ENCODE peak calls at places on chromosomes 3 and 15, in ten cellular contexts. F is AG10803; D is CD8-positive, alpha-beta T cell; P is Panc1; J is MM.1S; L is A549; I is OCI-LY7; K is astrocyte of the spinal cord; W is NB4; A is foreskin fibroblast. O is an unnamed sample.

GRCh38 chr15:77014137-77015081 is 19.5 kb downstream of the PSTPIP1 start:
- DNase-seq in I (no peak), D (no peak), J (no peak), W (peak; percentile 92), K (no peak), P (no peak), A (no peak), F (no peak), L (no peak), O (no peak)

GRCh38 chr15:101187820-101188516 is 63.9 kb downstream of the CHSY1 start:
- DNase-seq in K (peak; percentile 93), P (no peak), W (no peak), F (peak; percentile 88), I (no peak), A (peak; percentile 58), J (no peak), D (no peak), L (no peak), O (peak; percentile 81)

GRCh38 chr3:38177175-38177574 is 11.8 kb downstream of the OXSR1 start:
- DNase-seq in D (no peak), L (no peak), I (no peak), P (no peak), F (no peak), A (no peak), J (no peak), K (no peak), W (no peak), O (no peak)

GRCh38 chr3:59535791-59536221 is 486.0 kb upstream of the CFAP20DC start:
- DNase-seq in I (no peak), A (peak; percentile 54), D (no peak), J (no peak), K (peak; percentile 36), L (no peak), W (no peak), P (no peak), F (peak; percentile 54), O (peak; percentile 21)

GRCh38 chr3:146590521-146590920 is 14.6 kb downstream of the PLSCR5 start:
- DNase-seq in I (no peak), W (no peak), D (no peak), P (no peak), J (no peak), L (no peak), K (peak; percentile 15), F (peak; percentile 14), A (peak; percentile 64), O (peak; percentile 32)

GRCh38 chr3:39279745-39280517 is at the start of gene CX3CR1:
- DNase-seq in J (no peak), I (no peak), F (no peak), D (no peak), L (no peak), A (no peak), W (peak; percentile 48), P (no peak), K (no peak), O (no peak)

GRCh38 chr3:50336452-50337174 is 4.0 kb downstream of the RASSF1 start:
- DNase-seq in L (no peak), D (no peak), I (no peak), P (no peak), A (peak; percentile 49), K (no peak), J (no peak), F (peak; percentile 25), W (no peak), O (peak; percentile 39)

GRCh38 chr15:27989428-27989827 is 109.7 kb downstream of the OCA2 start:
- DNase-seq in L (no peak), I (no peak), F (no peak), P (no peak), J (no peak), W (no peak), K (no peak), A (no peak), D (no peak), O (no peak)

GRCh38 chr3:188510366-188510765 is 356.4 kb downstream of the LPP start:
- DNase-seq in K (peak; percentile 87), L (no peak), P (no peak), A (peak; percentile 47), W (no peak), F (peak; percentile 64), I (no peak), D (no peak), J (no peak), O (peak; percentile 70)

GRCh38 chr3:186849392-186849975 is 7.0 kb downstream of the ADIPOQ start:
- DNase-seq in I (peak; percentile 85), A (peak; percentile 43), D (no peak), K (peak; percentile 56), J (peak; percentile 89), F (no peak), P (peak; percentile 36), L (peak; percentile 42), W (peak; percentile 58), O (peak; percentile 59)

GRCh38 chr15:36458406-36458805 is 121.0 kb upstream of the CDIN1 start:
- DNase-seq in K (peak; percentile 68), F (no peak), I (no peak), A (peak; percentile 26), W (no peak), D (no peak), L (no peak), P (no peak), J (no peak), O (peak; percentile 23)

GRCh38 chr3:101340591-101340990 is 20.2 kb upstream of the IMPG2 start:
- DNase-seq in P (no peak), W (no peak), J (no peak), K (no peak), F (peak; percentile 3), L (no peak), A (peak; percentile 52), D (no peak), I (no peak), O (peak; percentile 4)

GRCh38 chr3:158220575-158220974 is 110.7 kb downstream of the RSRC1 start:
- DNase-seq in A (no peak), L (no peak), F (no peak), I (no peak), W (no peak), K (no peak), J (no peak), P (no peak), D (no peak), O (no peak)

GRCh38 chr3:331881-332280 is 135.3 kb downstream of the CHL1 start:
- DNase-seq in D (no peak), J (no peak), A (no peak), I (no peak), P (no peak), W (no peak), L (no peak), K (no peak), F (no peak), O (no peak)

GRCh38 chr3:57570051-57570450 is 14.0 kb downstream of the PDE12 start:
- DNase-seq in J (no peak), I (no peak), K (no peak), W (no peak), F (no peak), P (no peak), D (no peak), L (no peak), A (no peak), O (no peak)

GRCh38 chr3:57758686-57759085 is 2.6 kb downstream of the SLMAP start:
- DNase-seq in D (no peak), A (peak; percentile 20), W (no peak), K (peak; percentile 37), P (no peak), I (no peak), J (no peak), F (peak; percentile 30), L (no peak), O (peak; percentile 22)

GRCh38 chr3:169026543-169027181 is 636.9 kb downstream of the MECOM start:
- DNase-seq in P (peak; percentile 54), L (no peak), J (no peak), I (no peak), W (no peak), A (peak; percentile 95), D (no peak), K (peak; percentile 91), F (peak; percentile 86), O (peak; percentile 96)

GRCh38 chr3:188243124-188243795 is 89.3 kb downstream of the LPP start:
- DNase-seq in K (peak; percentile 50), I (peak; percentile 51), D (no peak), W (no peak), L (no peak), F (no peak), A (no peak), J (no peak), P (no peak), O (no peak)

GRCh38 chr3:71515640-71516383 is 67.7 kb downstream of the FOXP1 start:
- DNase-seq in P (no peak), D (no peak), I (no peak), W (no peak), J (no peak), A (no peak), L (no peak), F (no peak), K (peak; percentile 44), O (no peak)
- H3K4me3 ChIP-seq in P (no peak overlapping the region), D (no peak overlapping the region), I (no peak overlapping the region), W (no peak overlapping the region), J (no peak overlapping the region), A (no peak overlapping the region), L (no peak overlapping the region), F (no peak overlapping the region), K (no peak overlapping the region), O (no peak overlapping the region)

DNA sequence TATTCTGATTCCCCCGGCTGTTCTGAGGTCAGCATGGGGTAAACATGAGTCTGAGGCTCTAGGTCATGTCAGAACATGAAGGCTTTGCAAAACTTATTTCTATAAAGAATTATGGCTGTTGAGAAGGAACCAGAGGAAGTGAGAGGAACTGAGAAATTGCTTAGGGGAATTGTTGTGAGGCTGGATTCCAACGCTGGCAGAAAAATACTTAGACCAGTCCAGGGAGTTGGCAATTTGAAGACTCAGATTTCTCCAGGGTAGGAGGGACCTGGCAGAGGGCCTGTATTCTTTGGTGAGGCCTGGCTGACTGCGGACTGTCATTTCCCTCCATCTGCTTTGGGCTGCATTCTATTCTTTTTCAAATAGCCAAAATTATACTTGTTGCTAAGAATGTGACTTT is 155.5 kb downstream of the PLD1 start:
- DNase-seq in J (no peak), F (peak; percentile 85), K (peak; percentile 67), I (no peak), A (peak; percentile 67), D (no peak), W (no peak), P (no peak), L (no peak), O (peak; percentile 59)
- TF ChIP-seq CTCF in J (no peak), F (no peak), K (no peak), I (no peak), A (no peak), D (no peak), W (no peak), P (no peak), L (no peak), O (no peak)

GRCh38 chr3:172101107-172101506 is 61.7 kb downstream of the FNDC3B start:
- DNase-seq in K (no peak), D (no peak), I (peak; percentile 92), W (no peak), J (peak; percentile 97), A (no peak), P (no peak), F (no peak), L (no peak), O (no peak)
- H3K4me3 ChIP-seq in K (no peak overlapping the region), D (no peak overlapping the region), I (peak overlapping the region; percentile 53), W (no peak overlapping the region), J (peak overlapping the region; percentile 33), A (no peak overlapping the region), P (no peak overlapping the region), F (no peak overlapping the region), L (no peak overlapping the region), O (no peak overlapping the region)

DNA sequence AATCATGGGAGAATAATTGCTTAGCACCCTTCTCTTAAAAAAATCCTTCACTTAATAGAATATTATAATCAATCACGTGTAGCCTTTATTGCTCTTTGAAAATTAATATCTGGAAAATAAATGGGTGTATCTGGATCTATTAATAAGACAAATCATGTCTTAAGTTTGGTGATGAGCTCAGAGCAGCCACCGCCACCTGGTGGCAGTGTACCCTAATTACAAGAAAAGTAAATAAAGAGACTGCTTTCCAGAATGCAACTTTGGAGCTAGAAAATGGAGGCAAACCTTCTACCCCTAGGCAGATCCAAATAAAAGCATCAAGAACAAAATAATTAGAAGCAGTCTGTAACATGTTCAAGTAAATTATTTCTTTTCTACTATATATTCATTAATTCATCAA is 43.5 kb downstream of the EPHB1 start:
- DNase-seq in I (no peak), F (no peak), W (peak; percentile 19), D (no peak), K (no peak), A (no peak), P (no peak), L (no peak), J (peak; percentile 36), O (peak; percentile 7)
- TF ChIP-seq CTCF in I (peak; percentile 78), F (peak; percentile 37), W (peak; percentile 46), D (no peak), K (peak; percentile 21), A (peak; percentile 23), P (peak; percentile 57), L (peak; percentile 8), J (peak; percentile 58), O (peak; percentile 19)